ENCODE peak calls at places on chromosomes 5 and 9, in four cellular contexts. D is A549, X is HepG2, I is K562. P is an unnamed sample.

GRCh38 chr9:34328500-34328982 is 527 bp downstream of the KIF24 start:
- DNase-seq in D (no peak), X (no peak), I (no peak), P (no peak)

GRCh38 chr9:93141771-93142483 is 7.9 kb upstream of the NINJ1 start:
- DNase-seq in D (no peak), X (no peak), I (no peak), P (no peak)

GRCh38 chr9:73871636-73872035 is 625.5 kb upstream of the RORB start:
- DNase-seq in D (no peak), X (no peak), I (no peak), P (no peak)

GRCh38 chr5:65072836-65073620 is 304.3 kb downstream of the CWC27 start:
- DNase-seq in D (no peak), X (no peak), I (no peak), P (peak)

GRCh38 chr5:127290019-127290945 is at the start of gene MEGF10:
- DNase-seq in D (no peak), X (peak), I (peak), P (peak)

GRCh38 chr9:135776893-135777622 is 75.1 kb downstream of the KCNT1 start:
- DNase-seq in D (no peak), X (no peak), I (no peak), P (no peak)

GRCh38 chr9:107830479-107830878 is 340.9 kb upstream of the KLF4 start:
- DNase-seq in D (no peak), X (no peak), I (no peak), P (no peak)

GRCh38 chr5:16810503-16810854 is 125.6 kb downstream of the MYO10 start:
- DNase-seq in D (no peak), X (no peak), I (no peak), P (no peak)

GRCh38 chr9:127507751-127508648 is 56.7 kb downstream of the LRSAM1 start:
- DNase-seq in D (no peak), X (no peak), I (no peak), P (no peak)

GRCh38 chr5:109412981-109413402 is 3.2 kb upstream of the PJA2 start:
- DNase-seq in D (no peak), X (peak), I (no peak), P (no peak)

GRCh38 chr9:15268317-15268716 is 38.7 kb downstream of the TTC39B start:
- DNase-seq in D (no peak), X (no peak), I (no peak), P (peak)

GRCh38 chr5:31086839-31087415 is 106.6 kb upstream of the CDH6 start:
- DNase-seq in D (no peak), X (no peak), I (no peak), P (no peak)

GRCh38 chr9:126605792-126606482 is 7.8 kb upstream of the LMX1B start:
- DNase-seq in D (no peak), X (no peak), I (no peak), P (no peak)

GRCh38 chr5:38807570-38808461 is 38.0 kb upstream of the OSMR start:
- DNase-seq in D (peak), X (no peak), I (no peak), P (peak)

GRCh38 chr5:88396126-88396525 is 127.5 kb upstream of the TMEM161B start:
- DNase-seq in D (no peak), X (no peak), I (no peak), P (no peak)

GRCh38 chr9:34375901-34376595 is 650 bp downstream of the MYORG start:
- DNase-seq in D (peak), X (peak), I (peak), P (no peak)

GRCh38 chr9:18438300-18438925 is 35.5 kb upstream of the ADAMTSL1 start:
- DNase-seq in D (no peak), X (no peak), I (no peak), P (peak)

GRCh38 chr5:134136221-134136631 is 21.7 kb downstream of the TCF7 start:
- DNase-seq in D (no peak), X (no peak), I (no peak), P (no peak)

GRCh38 chr9:116549061-116549664 is 137.9 kb upstream of the TRIM32 start:
- DNase-seq in D (peak), X (peak), I (no peak), P (peak)

GRCh38 chr5:138464018-138464387 is 1.3 kb upstream of the EGR1 start:
- DNase-seq in D (peak), X (peak), I (peak), P (peak)
- TF ChIP-seq MAZ in D (no peak), X (no peak), I (peak), P (no peak)

GRCh38 chr5:91639744-91640143 is 256.6 kb upstream of the ARRDC3 start:
- DNase-seq in D (no peak), X (no peak), I (no peak), P (no peak)

GRCh38 chr5:91645347-91645746 is 262.2 kb upstream of the ARRDC3 start:
- DNase-seq in D (no peak), X (no peak), I (no peak), P (no peak)

GRCh38 chr5:91642592-91642991 is 259.5 kb upstream of the ARRDC3 start:
- DNase-seq in D (no peak), X (no peak), I (no peak), P (no peak)

GRCh38 chr5:91643796-91644195 is 260.7 kb upstream of the ARRDC3 start:
- DNase-seq in D (no peak), X (no peak), I (no peak), P (peak)

DNA sequence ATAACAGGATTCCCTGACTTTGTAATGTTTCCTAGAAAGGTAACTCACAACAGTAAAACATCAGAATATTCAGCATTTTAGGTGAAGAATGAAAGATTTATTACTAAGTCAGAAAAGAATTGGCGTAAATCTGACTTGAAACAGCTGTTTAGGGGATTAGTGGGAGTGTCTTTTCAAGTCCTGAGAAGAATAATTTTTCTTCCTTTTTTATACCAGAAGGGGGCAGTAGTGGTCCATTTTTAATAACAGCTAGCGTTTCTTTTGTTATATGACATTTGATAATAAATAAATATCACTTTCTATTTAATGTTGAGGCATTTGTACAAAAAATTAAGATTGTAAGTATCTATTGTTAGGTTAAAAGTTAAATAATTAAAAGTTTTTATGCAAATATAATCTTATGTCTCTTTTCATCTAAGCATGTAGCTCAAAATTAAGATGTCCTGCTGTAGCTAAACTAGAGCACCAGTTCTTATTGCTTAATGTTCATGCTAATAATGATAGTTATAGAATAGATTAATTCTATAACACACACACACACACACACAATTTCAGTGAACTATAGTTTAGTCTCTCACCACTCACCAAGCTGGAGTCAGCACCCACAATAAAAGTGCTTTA is 258.7 kb upstream of the ARRDC3 start:
- DNase-seq in D (peak), X (peak), I (peak), P (peak)
- TF ChIP-seq MAZ in D (no peak), X (no peak), I (no peak), P (no peak)

GRCh38 chr9:81430727-81431126 is 258.6 kb downstream of the TLE1 start:
- DNase-seq in D (no peak), X (no peak), I (no peak), P (peak)
- TF ChIP-seq MAZ in D (no peak), X (no peak), I (no peak), P (no peak)

GRCh38 chr9:133733074-133733408 is 5.1 kb downstream of the SARDH start:
- DNase-seq in D (peak), X (no peak), I (peak), P (no peak)

GRCh38 chr9:133732351-133733073 is 5.6 kb downstream of the SARDH start:
- DNase-seq in D (no peak), X (no peak), I (no peak), P (no peak)

GRCh38 chr9:133730994-133731715 is 7.0 kb downstream of the SARDH start:
- DNase-seq in D (no peak), X (no peak), I (no peak), P (no peak)

GRCh38 chr9:133733421-133734250 is 4.5 kb downstream of the SARDH start:
- DNase-seq in D (no peak), X (no peak), I (peak), P (no peak)

DNA sequence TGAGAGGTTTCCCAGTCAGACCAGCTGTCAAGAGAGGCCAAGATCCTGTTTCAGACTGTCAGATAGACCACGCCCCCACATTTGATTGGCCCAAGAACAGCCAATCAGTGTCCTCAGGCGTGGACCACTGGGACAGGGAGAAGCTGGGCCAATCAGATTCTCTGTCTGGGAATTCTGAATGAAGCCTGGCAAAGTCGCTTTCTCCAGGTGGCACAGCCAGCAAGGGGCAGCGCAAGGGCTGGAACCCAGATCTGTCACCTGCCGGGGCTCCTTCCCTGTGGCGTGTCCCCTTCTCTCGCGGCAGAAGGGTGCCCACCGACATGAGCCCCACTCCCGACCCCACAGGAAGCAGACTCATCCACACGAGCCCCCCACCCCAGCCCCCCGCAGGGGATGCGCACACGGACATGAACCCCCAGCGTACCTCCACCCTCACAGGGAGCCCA is 6.3 kb downstream of the SARDH start:
- DNase-seq in D (peak), X (peak), I (peak), P (peak)
- TF ChIP-seq MAZ in D (no peak), X (no peak), I (no peak), P (no peak)

DNA sequence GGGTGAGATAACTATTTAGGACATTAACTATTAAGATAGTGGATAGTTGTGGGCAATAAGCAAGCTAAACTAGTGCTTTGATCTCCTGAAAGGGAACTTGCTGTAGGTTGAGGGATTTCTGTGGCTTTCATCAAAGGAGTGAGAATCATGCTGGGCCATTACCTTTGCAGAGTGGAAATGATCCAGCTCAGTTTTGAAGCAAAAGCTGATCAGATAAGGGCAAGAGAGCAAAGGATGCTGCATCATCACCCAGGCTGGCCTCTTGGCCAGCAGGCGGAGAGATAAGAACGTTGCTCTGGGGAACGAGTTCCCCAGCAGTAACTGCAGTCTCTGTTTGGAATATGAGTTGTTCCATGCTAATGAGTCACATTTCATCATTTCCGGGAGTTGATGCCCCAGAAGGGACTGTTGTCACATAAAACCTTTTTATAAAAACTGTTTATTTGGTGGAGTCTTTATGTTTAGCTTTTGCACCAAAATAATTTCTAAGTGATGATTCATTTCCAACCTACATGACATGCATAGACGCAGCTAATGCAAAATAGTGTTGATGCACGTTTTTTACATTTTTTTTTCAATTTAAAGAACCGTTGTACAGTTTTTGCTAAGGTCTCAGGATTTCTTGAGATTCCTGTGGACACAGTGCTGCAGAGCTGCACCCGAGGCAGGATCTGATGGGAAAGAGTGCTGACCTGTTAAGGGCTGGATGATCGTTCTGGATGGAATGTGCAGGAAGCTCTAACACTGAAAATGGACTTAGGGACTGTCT is 99.3 kb downstream of the ACTBL2 start:
- DNase-seq in D (peak), X (peak), I (peak), P (peak)
- TF ChIP-seq MAZ in D (no peak), X (no peak), I (no peak), P (no peak)

GRCh38 chr5:150154618-150155134 is 969 bp downstream of the PDGFRB start:
- DNase-seq in D (no peak), X (no peak), I (no peak), P (no peak)

GRCh38 chr5:150156033-150156381 is 362 bp upstream of the PDGFRB start:
- DNase-seq in D (no peak), X (no peak), I (no peak), P (no peak)

GRCh38 chr5:150156540-150156939 is 895 bp upstream of the PDGFRB start:
- DNase-seq in D (no peak), X (no peak), I (no peak), P (no peak)

GRCh38 chr5:150153957-150154617 is 1.6 kb downstream of the PDGFRB start:
- DNase-seq in D (peak), X (peak), I (no peak), P (peak)

GRCh38 chr5:150155258-150156032 is at the start of gene PDGFRB:
- DNase-seq in D (no peak), X (no peak), I (peak), P (peak)
- TF ChIP-seq MAZ in D (no peak), X (no peak), I (no peak), P (peak)

GRCh38 chr5:177458122-177458681 is 11.6 kb downstream of the PRR7 start:
- DNase-seq in D (no peak), X (no peak), I (no peak), P (no peak)

GRCh38 chr5:177459357-177459756 is 12.7 kb downstream of the PRR7 start:
- DNase-seq in D (no peak), X (no peak), I (no peak), P (no peak)

GRCh38 chr5:177457239-177458121 is 10.9 kb downstream of the PRR7 start:
- DNase-seq in D (peak), X (peak), I (peak), P (peak)

GRCh38 chr5:177459819-177460628 is 13.4 kb downstream of the DBN1 start:
- DNase-seq in D (no peak), X (no peak), I (no peak), P (no peak)

GRCh38 chr5:177458912-177459350 is 12.3 kb downstream of the PRR7 start:
- DNase-seq in D (peak), X (no peak), I (peak), P (peak)
- TF ChIP-seq MAZ in D (no peak), X (no peak), I (no peak), P (no peak)

GRCh38 chr9:30065888-30066287 is 2318.6 kb upstream of the ACO1 start:
- DNase-seq in D (peak), X (peak), I (no peak), P (no peak)
- TF ChIP-seq MAZ in D (no peak), X (no peak), I (no peak), P (no peak)

DNA sequence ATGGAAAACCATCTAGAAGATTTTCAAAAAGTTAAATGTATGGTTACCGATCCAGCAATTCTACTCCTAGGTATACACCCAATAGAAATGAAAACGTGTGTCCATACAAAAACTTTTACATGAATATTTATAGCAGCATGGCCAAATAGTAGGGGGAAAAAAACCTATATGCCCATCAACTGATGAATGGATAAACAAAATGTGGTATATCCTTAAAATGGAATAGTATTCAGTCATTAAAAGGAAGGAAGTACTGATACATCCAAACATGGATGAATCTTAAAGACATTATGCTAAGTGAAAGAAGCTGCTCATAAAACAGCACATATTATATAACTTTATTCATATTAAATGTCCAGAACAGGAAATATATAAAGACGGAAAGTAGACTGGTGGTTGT is 93.2 kb upstream of the SPOCK1 start:
- DNase-seq in D (no peak), X (no peak), I (no peak), P (no peak)
- TF ChIP-seq MAZ in D (no peak), X (no peak), I (no peak), P (no peak)

P was measured in IMR-90.